ENCODE peak calls at places on chromosome 1, in ten cellular contexts. G is pancreas; O is effector CD8-positive, alpha-beta T cell; M is stimulated activated naive CD4-positive, alpha-beta T cell; N is AG09319; X is GM23338; Z is skeletal muscle cell; V is HT-29; S is NCI-H187; K is stimulated activated CD8-positive, alpha-beta memory T cell treated with anti-CD3 and anti-CD28 coated beads, Interleukin-4, amount 100 ng/mL, for 1 hour. Q is an unnamed sample.

GRCh38 chr1:30901798-30902652 is 6.5 kb downstream of the SDC3 start:
- DNase-seq in G (no peak), O (no peak), M (no peak), N (no peak), X (peak), Z (no peak), V (no peak), S (no peak), K (no peak), Q (peak)

GRCh38 chr1:186577201-186577600 is 103.0 kb downstream of the PTGS2 start:
- DNase-seq in G (no peak), O (no peak), M (no peak), N (no peak), X (no peak), Z (no peak), V (peak), S (no peak), K (no peak), Q (no peak)

GRCh38 chr1:155175927-155176371 is 2.3 kb downstream of the TRIM46 start:
- DNase-seq in G (peak), O (no peak), M (peak), N (no peak), X (no peak), Z (no peak), V (peak), S (no peak), K (no peak), Q (no peak)

GRCh38 chr1:36573445-36573844 is 90.7 kb upstream of the CSF3R start:
- DNase-seq in G (no peak), O (no peak), M (no peak), N (no peak), X (no peak), Z (no peak), V (no peak), S (no peak), K (no peak), Q (no peak)

GRCh38 chr1:201788296-201788695 is 40.7 kb upstream of the IPO9 start:
- DNase-seq in G (no peak), O (no peak), M (no peak), N (no peak), X (no peak), Z (no peak), V (no peak), S (no peak), K (no peak), Q (no peak)

GRCh38 chr1:165696625-165697100 is 1.7 kb downstream of the ALDH9A1 start:
- DNase-seq in G (no peak), O (no peak), M (no peak), N (peak), X (no peak), Z (peak), V (no peak), S (no peak), K (no peak), Q (peak)

GRCh38 chr1:54982739-54983138 is 2.3 kb downstream of the TMEM61 start:
- DNase-seq in G (no peak), O (no peak), M (no peak), N (no peak), X (no peak), Z (no peak), V (peak), S (no peak), K (no peak), Q (peak)

GRCh38 chr1:70140343-70140742 is 65.0 kb downstream of the LRRC40 start:
- DNase-seq in G (no peak), O (no peak), M (no peak), N (peak), X (no peak), Z (no peak), V (no peak), S (no peak), K (no peak), Q (no peak)

GRCh38 chr1:157371211-157371610 is 181.1 kb downstream of the FCRL5 start:
- DNase-seq in G (no peak), O (no peak), M (no peak), N (no peak), X (no peak), Z (no peak), V (no peak), S (no peak), K (no peak), Q (no peak)

GRCh38 chr1:114352797-114353196 is 158.2 kb downstream of the TRIM33 start:
- DNase-seq in G (no peak), O (no peak), M (no peak), N (no peak), X (peak), Z (no peak), V (no peak), S (no peak), K (no peak), Q (no peak)

GRCh38 chr1:39926343-39926769 is 24.6 kb upstream of the MYCL start:
- DNase-seq in G (no peak), O (no peak), M (no peak), N (no peak), X (no peak), Z (no peak), V (no peak), S (no peak), K (no peak), Q (no peak)

GRCh38 chr1:19750101-19750881 is 49.4 kb downstream of the TMCO4 start:
- DNase-seq in G (no peak), O (no peak), M (no peak), N (no peak), X (no peak), Z (no peak), V (no peak), S (no peak), K (no peak), Q (no peak)

GRCh38 chr1:207221934-207222351 is 99.5 kb upstream of the CD55 start:
- DNase-seq in G (no peak), O (no peak), M (no peak), N (no peak), X (no peak), Z (no peak), V (no peak), S (no peak), K (no peak), Q (no peak)

GRCh38 chr1:151289080-151289935 is 7.2 kb downstream of the ZNF687 start:
- DNase-seq in G (no peak), O (no peak), M (no peak), N (no peak), X (no peak), Z (no peak), V (no peak), S (no peak), K (no peak), Q (no peak)

GRCh38 chr1:246302671-246303317 is 204.3 kb downstream of the SMYD3 start:
- DNase-seq in G (no peak), O (no peak), M (no peak), N (no peak), X (no peak), Z (no peak), V (no peak), S (no peak), K (no peak), Q (no peak)

GRCh38 chr1:48673725-48674124 is 103.0 kb downstream of the BEND5 start:
- DNase-seq in G (no peak), O (no peak), M (no peak), N (no peak), X (peak), Z (no peak), V (peak), S (no peak), K (no peak), Q (no peak)

GRCh38 chr1:86155061-86155806 is 1.3 kb downstream of the COL24A1 start:
- DNase-seq in G (peak), O (no peak), M (no peak), N (no peak), X (peak), Z (no peak), V (no peak), S (no peak), K (no peak), Q (no peak)

GRCh38 chr1:23367451-23367790 is 2.2 kb downstream of the ZNF436 start:
- DNase-seq in G (no peak), O (no peak), M (no peak), N (no peak), X (no peak), Z (no peak), V (no peak), S (no peak), K (no peak), Q (no peak)

GRCh38 chr1:13540871-13541270 is 27.1 kb upstream of the LRRC38 start:
- DNase-seq in G (no peak), O (no peak), M (no peak), N (no peak), X (no peak), Z (no peak), V (no peak), S (no peak), K (no peak), Q (no peak)

GRCh38 chr1:160227045-160227444 is 21.9 kb downstream of the PEA15 start:
- DNase-seq in G (no peak), O (no peak), M (no peak), N (no peak), X (no peak), Z (no peak), V (no peak), S (no peak), K (no peak), Q (no peak)

GRCh38 chr1:1091344-1092148 is 17.4 kb upstream of the RNF223 start:
- DNase-seq in G (no peak), O (no peak), M (no peak), N (no peak), X (no peak), Z (no peak), V (no peak), S (no peak), K (no peak), Q (no peak)

GRCh38 chr1:186026946-186027345 is 292.8 kb downstream of the HMCN1 start:
- DNase-seq in G (no peak), O (no peak), M (no peak), N (no peak), X (no peak), Z (no peak), V (no peak), S (no peak), K (no peak), Q (no peak)

GRCh38 chr1:24735619-24736375 is 9.4 kb upstream of the CLIC4 start:
- DNase-seq in G (no peak), O (no peak), M (no peak), N (no peak), X (peak), Z (no peak), V (no peak), S (no peak), K (no peak), Q (peak)

GRCh38 chr1:172308148-172308547 is 112.3 kb upstream of the C1orf105 start:
- DNase-seq in G (no peak), O (no peak), M (no peak), N (no peak), X (no peak), Z (no peak), V (no peak), S (no peak), K (no peak), Q (no peak)

GRCh38 chr1:167488786-167489185 is 29.5 kb downstream of the CD247 start:
- DNase-seq in G (no peak), O (no peak), M (peak), N (no peak), X (peak), Z (no peak), V (no peak), S (peak), K (no peak), Q (no peak)

GRCh38 chr1:114558548-114558947 is 22.9 kb downstream of the BCAS2 start:
- DNase-seq in G (no peak), O (no peak), M (peak), N (no peak), X (peak), Z (no peak), V (peak), S (no peak), K (no peak), Q (no peak)

GRCh38 chr1:19620786-19621185 is 23.3 kb upstream of the NBL1 start:
- DNase-seq in G (no peak), O (no peak), M (no peak), N (no peak), X (no peak), Z (no peak), V (no peak), S (no peak), K (no peak), Q (no peak)

GRCh38 chr1:119815361-119815760 is 4.1 kb upstream of the REG4 start:
- DNase-seq in G (no peak), O (no peak), M (no peak), N (no peak), X (no peak), Z (no peak), V (no peak), S (no peak), K (no peak), Q (no peak)

GRCh38 chr1:207031632-207032258 is 811 bp downstream of the C1orf116 start:
- DNase-seq in G (peak), O (no peak), M (no peak), N (no peak), X (no peak), Z (no peak), V (peak), S (no peak), K (no peak), Q (no peak)